ENCODE peak calls at places on chromosome 11, in six cellular contexts. One of them, this sample, is unnamed.
A peak's percentile ranks its signal among the peaks of the same experiment; 100 is the strongest.

GRCh38 chr11:75868990-75869389 is 54.0 kb downstream of the UVRAG start:
- DNase-seq in fibroblast of pulmonary artery: no peak
- DNase-seq in psoas muscle: no peak
- DNase-seq in fibroblast of the aortic adventitia: no peak
- DNase-seq in stomach: no peak
- DNase-seq in IMR-90: no peak
- DNase-seq in this sample: peak; percentile 59

GRCh38 chr11:110818032-110818687 is 105.9 kb upstream of the ARHGAP20 start:
- DNase-seq in fibroblast of pulmonary artery: peak; percentile 39
- DNase-seq in psoas muscle: no peak
- DNase-seq in fibroblast of the aortic adventitia: peak; percentile 61
- DNase-seq in stomach: no peak
- DNase-seq in IMR-90: peak; percentile 60
- DNase-seq in this sample: peak; percentile 63

GRCh38 chr11:62491571-62492329 is 54.9 kb downstream of the AHNAK start:
- DNase-seq in fibroblast of pulmonary artery: no peak
- DNase-seq in psoas muscle: no peak
- DNase-seq in fibroblast of the aortic adventitia: no peak
- DNase-seq in stomach: no peak
- DNase-seq in IMR-90: no peak
- DNase-seq in this sample: no peak

GRCh38 chr11:94650756-94651155 is 83.6 kb downstream of the PIWIL4 start:
- DNase-seq in fibroblast of pulmonary artery: peak; percentile 73
- DNase-seq in psoas muscle: peak; percentile 85
- DNase-seq in fibroblast of the aortic adventitia: peak; percentile 85
- DNase-seq in stomach: no peak
- DNase-seq in IMR-90: peak; percentile 69
- DNase-seq in this sample: peak; percentile 94

GRCh38 chr11:58923300-58923788 is 15.9 kb upstream of the GLYATL1 start:
- DNase-seq in fibroblast of pulmonary artery: peak; percentile 37
- DNase-seq in psoas muscle: no peak
- DNase-seq in fibroblast of the aortic adventitia: peak; percentile 56
- DNase-seq in stomach: no peak
- DNase-seq in IMR-90: peak; percentile 46
- DNase-seq in this sample: peak; percentile 17

GRCh38 chr11:112279901-112280267 is 19.2 kb upstream of the PLET1 start:
- DNase-seq in fibroblast of pulmonary artery: peak; percentile 61
- DNase-seq in psoas muscle: peak; percentile 75
- DNase-seq in fibroblast of the aortic adventitia: peak; percentile 55
- DNase-seq in stomach: peak; percentile 75
- DNase-seq in IMR-90: peak; percentile 43
- DNase-seq in this sample: peak; percentile 53

GRCh38 chr11:95419915-95420314 is 188.9 kb upstream of the SESN3 start:
- DNase-seq in fibroblast of pulmonary artery: peak; percentile 54
- DNase-seq in psoas muscle: no peak
- DNase-seq in fibroblast of the aortic adventitia: peak; percentile 73
- DNase-seq in stomach: no peak
- DNase-seq in IMR-90: peak; percentile 67
- DNase-seq in this sample: peak; percentile 24

GRCh38 chr11:31655483-31655882 is 145.9 kb downstream of the ELP4 start:
- DNase-seq in fibroblast of pulmonary artery: peak; percentile 70
- DNase-seq in psoas muscle: no peak
- DNase-seq in fibroblast of the aortic adventitia: peak; percentile 60
- DNase-seq in stomach: no peak
- DNase-seq in IMR-90: peak; percentile 85
- DNase-seq in this sample: peak; percentile 42

GRCh38 chr11:13965337-13965736 is 2.8 kb downstream of the SPON1 start:
- DNase-seq in fibroblast of pulmonary artery: no peak
- DNase-seq in psoas muscle: no peak
- DNase-seq in fibroblast of the aortic adventitia: no peak
- DNase-seq in stomach: peak; percentile 47
- DNase-seq in IMR-90: no peak
- DNase-seq in this sample: peak; percentile 3

GRCh38 chr11:86644291-86644690 is 28.1 kb downstream of the ME3 start:
- DNase-seq in fibroblast of pulmonary artery: peak; percentile 86
- DNase-seq in psoas muscle: no peak
- DNase-seq in fibroblast of the aortic adventitia: peak; percentile 77
- DNase-seq in stomach: no peak
- DNase-seq in IMR-90: peak; percentile 75
- DNase-seq in this sample: peak; percentile 81

GRCh38 chr11:96207459-96208449 is 135.2 kb downstream of the MAML2 start:
- DNase-seq in fibroblast of pulmonary artery: peak; percentile 59
- DNase-seq in psoas muscle: no peak
- DNase-seq in fibroblast of the aortic adventitia: no peak
- DNase-seq in stomach: no peak
- DNase-seq in IMR-90: peak; percentile 41
- DNase-seq in this sample: peak; percentile 81

GRCh38 chr11:13321431-13321830 is 43.8 kb downstream of the BMAL1 start:
- DNase-seq in fibroblast of pulmonary artery: no peak
- DNase-seq in psoas muscle: no peak
- DNase-seq in fibroblast of the aortic adventitia: no peak
- DNase-seq in stomach: no peak
- DNase-seq in IMR-90: no peak
- DNase-seq in this sample: no peak

GRCh38 chr11:112216591-112217105 is 9.6 kb upstream of the PTS start:
- DNase-seq in fibroblast of pulmonary artery: peak; percentile 38
- DNase-seq in psoas muscle: no peak
- DNase-seq in fibroblast of the aortic adventitia: peak; percentile 53
- DNase-seq in stomach: no peak
- DNase-seq in IMR-90: peak; percentile 83
- DNase-seq in this sample: peak; percentile 89

GRCh38 chr11:36123353-36124220 is 165.6 kb downstream of the COMMD9 start:
- DNase-seq in fibroblast of pulmonary artery: no peak
- DNase-seq in psoas muscle: no peak
- DNase-seq in fibroblast of the aortic adventitia: no peak
- DNase-seq in stomach: no peak
- DNase-seq in IMR-90: no peak
- DNase-seq in this sample: peak; percentile 55

GRCh38 chr11:12811861-12812260 is 137.6 kb downstream of the TEAD1 start:
- DNase-seq in fibroblast of pulmonary artery: no peak
- DNase-seq in psoas muscle: no peak
- DNase-seq in fibroblast of the aortic adventitia: no peak
- DNase-seq in stomach: no peak
- DNase-seq in IMR-90: no peak
- DNase-seq in this sample: no peak

GRCh38 chr11:22633354-22633902 is 7.8 kb upstream of the FANCF start:
- DNase-seq in fibroblast of pulmonary artery: no peak
- DNase-seq in psoas muscle: no peak
- DNase-seq in fibroblast of the aortic adventitia: no peak
- DNase-seq in stomach: no peak
- DNase-seq in IMR-90: no peak
- DNase-seq in this sample: no peak

GRCh38 chr11:62122076-62122475 is 1.7 kb upstream of the INCENP start:
- DNase-seq in fibroblast of pulmonary artery: peak; percentile 22
- DNase-seq in psoas muscle: no peak
- DNase-seq in fibroblast of the aortic adventitia: no peak
- DNase-seq in stomach: no peak
- DNase-seq in IMR-90: no peak
- DNase-seq in this sample: no peak

GRCh38 chr11:119167933-119168332 is 592 bp upstream of the NLRX1 start:
- DNase-seq in fibroblast of pulmonary artery: no peak
- DNase-seq in psoas muscle: no peak
- DNase-seq in fibroblast of the aortic adventitia: no peak
- DNase-seq in stomach: peak; percentile 65
- DNase-seq in IMR-90: no peak
- DNase-seq in this sample: no peak
- TF ChIP-seq CTCF in fibroblast of pulmonary artery: no peak
- TF ChIP-seq CTCF in psoas muscle: no peak
- TF ChIP-seq CTCF in fibroblast of the aortic adventitia: no peak
- TF ChIP-seq CTCF in stomach: no peak
- TF ChIP-seq CTCF in IMR-90: no peak
- TF ChIP-seq CTCF in this sample: no peak

DNA sequence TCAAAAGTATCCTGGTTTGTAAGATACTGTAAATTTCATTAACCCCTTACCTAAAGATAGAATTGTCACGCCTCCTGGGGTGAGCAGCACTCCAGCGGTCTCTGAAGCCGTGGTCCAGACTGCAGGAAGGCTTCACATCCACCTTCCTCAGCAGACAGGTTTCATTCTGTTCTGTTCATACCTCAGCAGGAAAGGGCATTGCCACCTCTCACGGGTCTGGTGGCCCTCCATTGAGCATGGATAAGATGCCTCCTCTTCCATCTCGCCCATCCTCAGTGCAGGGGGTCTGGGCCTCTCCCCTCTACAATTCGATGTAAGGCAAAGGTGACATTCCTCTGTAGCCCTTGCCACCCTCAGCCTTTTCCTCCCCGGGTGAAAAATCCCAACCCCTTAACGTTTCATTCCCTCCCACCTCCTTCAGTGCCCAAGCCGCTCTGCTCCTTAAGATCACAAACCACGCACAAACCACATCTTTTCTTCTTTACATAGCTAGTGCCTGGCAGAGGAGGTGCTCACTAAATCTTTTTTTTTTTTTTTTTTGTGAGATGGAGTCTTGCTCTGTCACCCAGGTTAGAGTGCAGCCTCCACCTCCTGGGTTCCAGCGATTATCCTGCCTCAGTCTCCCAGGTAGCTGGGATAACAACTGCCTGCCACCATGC is 28.5 kb downstream of the RPUSD4 start:
- DNase-seq in fibroblast of pulmonary artery: no peak
- DNase-seq in psoas muscle: no peak
- DNase-seq in fibroblast of the aortic adventitia: no peak
- DNase-seq in stomach: no peak
- DNase-seq in IMR-90: no peak
- DNase-seq in this sample: no peak
- TF ChIP-seq CTCF in fibroblast of pulmonary artery: no peak
- TF ChIP-seq CTCF in psoas muscle: no peak
- TF ChIP-seq CTCF in fibroblast of the aortic adventitia: no peak
- TF ChIP-seq CTCF in stomach: no peak
- TF ChIP-seq CTCF in IMR-90: no peak
- TF ChIP-seq CTCF in this sample: no peak

DNA sequence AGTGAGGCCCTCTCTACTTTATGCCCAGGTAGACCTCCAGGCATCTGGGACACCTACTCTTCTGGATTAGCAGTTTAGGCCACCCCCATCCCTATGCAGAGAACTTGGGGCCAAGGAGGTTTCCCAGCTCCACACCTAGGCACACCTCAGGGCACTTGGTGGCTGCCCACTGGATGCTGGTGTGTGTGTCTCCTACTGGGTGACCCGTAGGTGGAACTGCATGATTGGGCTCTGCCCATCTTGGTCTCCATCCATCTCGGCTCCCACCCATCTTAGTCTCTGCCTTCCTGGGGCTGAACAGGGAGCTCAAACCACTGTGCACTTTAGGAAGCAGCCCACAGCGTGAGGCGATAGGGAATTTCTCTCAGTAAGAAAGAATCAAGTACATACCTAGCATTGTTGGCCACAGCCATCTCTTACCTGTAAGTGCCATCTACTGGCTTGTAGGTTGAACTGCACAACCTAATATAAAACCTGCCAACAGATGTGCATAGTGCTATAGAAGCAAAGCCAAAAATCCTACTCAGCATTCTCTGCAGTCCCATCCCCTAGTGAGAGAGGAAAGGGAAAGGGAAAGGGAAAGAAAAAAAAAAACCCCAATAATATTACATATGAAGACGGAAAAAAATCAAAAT is 61.6 kb upstream of the PTPN5 start:
- DNase-seq in fibroblast of pulmonary artery: peak; percentile 44
- DNase-seq in psoas muscle: no peak
- DNase-seq in fibroblast of the aortic adventitia: peak; percentile 28
- DNase-seq in stomach: no peak
- DNase-seq in IMR-90: peak; percentile 19
- DNase-seq in this sample: peak; percentile 7
- TF ChIP-seq CTCF in fibroblast of pulmonary artery: peak; percentile 57
- TF ChIP-seq CTCF in psoas muscle: no peak
- TF ChIP-seq CTCF in fibroblast of the aortic adventitia: peak; percentile 49
- TF ChIP-seq CTCF in stomach: no peak
- TF ChIP-seq CTCF in IMR-90: peak; percentile 18
- TF ChIP-seq CTCF in this sample: peak; percentile 46

DNA sequence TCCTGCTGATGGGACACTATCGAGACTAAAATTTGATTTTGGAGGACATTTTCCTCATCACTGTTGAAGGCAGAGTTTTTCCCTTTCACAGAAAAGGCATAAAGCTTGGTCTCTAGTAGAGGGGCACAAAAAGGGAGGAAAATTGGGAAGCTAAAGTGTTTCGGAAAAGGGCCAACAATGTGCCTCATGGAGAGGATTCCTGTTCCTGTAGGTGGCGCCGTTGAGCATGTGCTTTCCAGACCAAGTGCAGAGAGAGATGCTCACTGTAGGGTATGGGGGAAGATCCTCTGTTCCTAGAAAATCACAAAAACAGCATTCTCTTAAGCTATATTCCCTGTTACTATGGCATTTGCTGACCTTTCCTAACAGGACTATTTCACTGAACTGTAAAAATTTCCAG is 18.4 kb upstream of the OR4C5 start:
- DNase-seq in fibroblast of pulmonary artery: no peak
- DNase-seq in psoas muscle: no peak
- DNase-seq in fibroblast of the aortic adventitia: no peak
- DNase-seq in stomach: no peak
- DNase-seq in IMR-90: no peak
- DNase-seq in this sample: no peak
- TF ChIP-seq CTCF in fibroblast of pulmonary artery: no peak
- TF ChIP-seq CTCF in psoas muscle: no peak
- TF ChIP-seq CTCF in fibroblast of the aortic adventitia: no peak
- TF ChIP-seq CTCF in stomach: no peak
- TF ChIP-seq CTCF in IMR-90: no peak
- TF ChIP-seq CTCF in this sample: no peak

GRCh38 chr11:69881467-69882269 is 62.5 kb upstream of the FGF3 start:
- DNase-seq in fibroblast of pulmonary artery: no peak
- DNase-seq in psoas muscle: no peak
- DNase-seq in fibroblast of the aortic adventitia: no peak
- DNase-seq in stomach: no peak
- DNase-seq in IMR-90: no peak
- DNase-seq in this sample: no peak
- TF ChIP-seq CTCF in fibroblast of pulmonary artery: peak; percentile 2
- TF ChIP-seq CTCF in psoas muscle: no peak
- TF ChIP-seq CTCF in fibroblast of the aortic adventitia: no peak
- TF ChIP-seq CTCF in stomach: no peak
- TF ChIP-seq CTCF in IMR-90: no peak
- TF ChIP-seq CTCF in this sample: peak; percentile 5

DNA sequence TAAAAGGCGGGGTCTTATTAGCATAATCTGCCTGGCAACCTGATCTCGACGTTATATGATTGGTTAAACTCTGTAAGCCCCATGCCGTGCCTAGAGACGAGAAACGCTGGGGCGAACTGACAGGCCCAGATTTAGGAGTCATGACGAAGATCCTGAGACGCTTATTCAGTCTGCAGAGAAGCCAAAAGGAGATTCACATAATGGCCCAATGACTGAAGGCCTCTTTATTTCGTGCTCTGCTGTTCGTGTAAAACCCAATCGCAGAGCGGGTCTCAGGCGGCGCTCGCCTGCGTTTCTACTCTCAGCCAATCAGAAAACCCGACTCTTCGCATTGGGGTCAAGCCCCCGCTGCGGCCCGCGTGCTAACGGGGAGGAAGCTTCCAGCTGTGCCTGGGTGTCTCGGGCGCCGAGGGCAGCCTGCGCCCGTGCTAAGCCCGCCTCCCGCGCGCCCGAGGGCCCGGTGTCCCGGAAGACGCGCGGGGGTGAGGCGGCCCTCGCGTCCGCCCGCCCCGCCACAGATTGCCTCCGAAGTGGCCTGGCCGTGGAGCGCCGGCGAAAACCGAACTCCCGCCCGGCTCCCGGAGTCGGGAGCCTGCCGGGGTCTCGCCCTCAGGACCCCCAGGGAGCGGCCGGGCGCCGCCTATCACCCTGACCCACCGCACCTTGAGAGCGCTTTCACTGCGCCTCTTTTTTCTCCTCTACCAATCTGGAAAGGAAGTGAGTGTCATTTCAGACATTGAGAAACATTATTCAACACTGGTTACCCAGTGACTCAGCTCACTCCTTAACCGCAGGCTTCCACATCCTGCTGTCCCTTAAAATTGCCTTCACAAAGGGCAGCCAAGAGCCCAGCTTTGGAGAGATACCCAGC is 446 bp upstream of the PRDM10 start:
- DNase-seq in fibroblast of pulmonary artery: peak; percentile 98
- DNase-seq in psoas muscle: peak; percentile 98
- DNase-seq in fibroblast of the aortic adventitia: peak; percentile 100
- DNase-seq in stomach: peak; percentile 93
- DNase-seq in IMR-90: peak; percentile 98
- DNase-seq in this sample: peak; percentile 99
- TF ChIP-seq CTCF in fibroblast of pulmonary artery: no peak
- TF ChIP-seq CTCF in psoas muscle: no peak
- TF ChIP-seq CTCF in fibroblast of the aortic adventitia: no peak
- TF ChIP-seq CTCF in stomach: no peak
- TF ChIP-seq CTCF in IMR-90: no peak
- TF ChIP-seq CTCF in this sample: no peak

This sample was measured in fibroblast of villous mesenchyme.